ENCODE peak calls at places on chromosome 17, in five cellular contexts. C, U, P, M and V are unnamed samples.

GRCh38 chr17:30334421-30334820 is 564 bp upstream of the TMIGD1 start:
- DNase-seq in C (no peak), P (no peak), U (no peak), M (no peak), V (no peak)

GRCh38 chr17:35740997-35741931 is 9.8 kb downstream of the RASL10B start:
- DNase-seq in C (peak), M (no peak), U (no peak), P (no peak), V (no peak)

GRCh38 chr17:10556301-10557005 is 7.0 kb upstream of the MYH2 start:
- DNase-seq in P (no peak), M (no peak), U (no peak), C (no peak), V (peak)

GRCh38 chr17:71237903-71238538 is 882.8 kb upstream of the SOX9 start:
- DNase-seq in U (peak), M (no peak), P (peak), C (no peak), V (peak)

GRCh38 chr17:55299890-55300289 is 35.1 kb downstream of the HLF start:
- DNase-seq in U (no peak), C (no peak), P (no peak), M (no peak), V (no peak)

GRCh38 chr17:81858967-81859905 is 1.1 kb downstream of the P4HB start:
- DNase-seq in M (no peak), P (no peak), U (peak), C (no peak), V (peak)

GRCh38 chr17:73707358-73707757 is 63.1 kb upstream of the SDK2 start:
- DNase-seq in M (no peak), C (no peak), P (no peak), U (no peak), V (no peak)

GRCh38 chr17:31052187-31052889 is 42.4 kb upstream of the NF1 start:
- DNase-seq in M (no peak), C (peak), P (peak), U (peak), V (peak)

GRCh38 chr17:82531431-82531881 is 11.9 kb downstream of the FOXK2 start:
- DNase-seq in U (peak), P (peak), C (no peak), M (no peak), V (peak)

GRCh38 chr17:72077326-72077960 is 43.4 kb upstream of the SOX9 start:
- DNase-seq in P (no peak), M (no peak), C (no peak), U (no peak), V (no peak)

GRCh38 chr17:80789356-80789902 is 202.2 kb upstream of the CHMP6 start:
- DNase-seq in M (no peak), C (peak), U (peak), P (peak), V (peak)

GRCh38 chr17:80792373-80792781 is 199.3 kb upstream of the CHMP6 start:
- DNase-seq in M (no peak), P (no peak), C (no peak), U (no peak), V (no peak)

GRCh38 chr17:80790021-80790765 is 201.4 kb upstream of the CHMP6 start:
- DNase-seq in C (no peak), M (peak), P (no peak), U (no peak), V (no peak)

GRCh38 chr17:80791758-80792284 is 199.8 kb upstream of the CHMP6 start:
- DNase-seq in U (peak), C (peak), P (peak), M (peak), V (peak)

GRCh38 chr17:80790981-80791742 is 200.5 kb upstream of the CHMP6 start:
- DNase-seq in M (no peak), C (no peak), U (no peak), P (no peak), V (no peak)
- H3K4me3 ChIP-seq in M (peak), C (no peak), U (no peak), P (no peak), V (no peak)

DNA sequence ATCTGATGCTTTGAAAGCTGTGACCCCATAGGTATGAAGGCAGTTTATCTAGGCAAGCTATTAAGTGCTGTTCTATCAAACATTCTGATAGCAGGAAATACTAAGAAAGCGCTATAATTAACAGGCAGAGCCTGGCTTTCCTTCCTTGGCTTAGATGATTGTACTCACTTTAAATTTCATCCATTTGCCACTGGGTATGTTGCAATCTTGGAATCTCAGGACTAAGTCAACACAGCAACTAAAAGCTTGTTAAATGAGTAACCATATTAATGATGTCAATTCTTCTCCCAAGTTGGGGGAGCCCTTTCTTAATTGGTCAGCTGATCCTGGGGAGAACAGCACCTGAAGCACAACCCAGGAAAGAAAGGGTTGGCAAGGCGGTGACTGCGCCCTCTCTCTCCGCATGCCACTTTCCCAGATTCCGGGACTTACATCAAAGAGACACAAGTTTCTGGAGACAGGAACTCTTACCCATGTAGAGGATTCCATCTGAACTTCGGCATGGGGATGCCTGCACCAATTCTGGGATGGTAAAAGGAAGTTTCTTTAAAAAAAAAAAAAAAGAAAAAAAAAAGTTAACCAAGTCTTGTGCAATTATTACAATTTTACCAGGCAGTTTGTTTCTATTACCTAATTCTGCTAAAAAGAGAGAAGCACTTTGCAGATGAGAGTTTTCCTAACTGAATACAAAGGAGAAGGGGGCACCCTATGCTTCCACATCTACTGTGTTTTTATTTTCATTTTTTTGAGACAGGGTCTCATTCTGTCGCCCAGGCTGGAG is 54.5 kb upstream of the ICAM2 start:
- DNase-seq in P (peak), M (no peak), U (peak), C (no peak), V (peak)
- TF ChIP-seq CTCF in P (no peak), M (no peak), U (no peak), C (no peak), V (no peak)

GRCh38 chr17:6893382-6894205 is 62.1 kb upstream of the TEKT1 start:
- DNase-seq in U (no peak), P (no peak), M (no peak), C (no peak), V (no peak)
- H3K4me3 ChIP-seq in U (no peak), P (no peak), M (no peak), C (no peak), V (no peak)

DNA sequence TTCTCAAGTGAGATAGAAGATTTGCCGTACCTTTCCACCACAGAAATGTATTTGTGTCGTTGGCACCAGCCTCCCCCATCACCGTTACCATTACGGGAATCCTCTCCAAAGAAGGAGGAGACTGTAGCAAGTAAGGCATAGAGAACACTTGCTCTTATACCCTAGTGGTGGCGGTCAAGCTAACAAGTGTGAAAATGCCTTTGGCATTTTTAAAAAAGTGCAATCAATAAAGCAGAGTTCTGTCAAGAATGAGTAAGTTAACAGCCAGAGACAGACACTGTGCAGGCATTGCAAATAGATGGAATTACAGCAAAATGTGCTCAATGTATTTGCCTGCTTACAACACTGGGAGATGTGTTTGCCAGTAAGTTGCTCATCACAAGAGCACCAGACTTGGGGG is 7.7 kb downstream of the MSL1 start:
- DNase-seq in M (no peak), C (no peak), P (no peak), U (no peak), V (no peak)
- TF ChIP-seq CTCF in M (no peak), C (no peak), P (no peak), U (no peak), V (no peak)